ENCODE peak calls at places on chromosome 17, in five cellular contexts. C is ecto neural progenitor cell; U is activated effector memory CD4-positive, alpha-beta T cell treated with Interleukin-2 at 50 U/mL for 16 hours; D is SK-N-DZ; Z is SJCRH30. J is an unnamed sample.

GRCh38 chr17:63960006-63960405 is 12.7 kb downstream of the SCN4A start:
- DNase-seq in C (no peak), U (no peak), D (no peak), Z (no peak), J (no peak)

GRCh38 chr17:40909755-40910154 is 24.7 kb upstream of the KRT20 start:
- DNase-seq in C (no peak), U (no peak), D (no peak), Z (no peak), J (no peak)

GRCh38 chr17:65405563-65405962 is 155.9 kb downstream of the AXIN2 start:
- DNase-seq in C (no peak), U (no peak), D (no peak), Z (no peak), J (no peak)

GRCh38 chr17:82570282-82570681 is 50.8 kb downstream of the FOXK2 start:
- DNase-seq in C (peak), U (no peak), D (no peak), Z (no peak), J (no peak)

GRCh38 chr17:59490259-59490658 is 75.2 kb upstream of the DHX40 start:
- DNase-seq in C (no peak), U (no peak), D (no peak), Z (no peak), J (no peak)

GRCh38 chr17:19769946-19770652 is 22.0 kb upstream of the ALDH3A1 start:
- DNase-seq in C (no peak), U (no peak), D (no peak), Z (no peak), J (no peak)

GRCh38 chr17:80112471-80113032 is 11.2 kb downstream of the GAA start:
- DNase-seq in C (no peak), U (no peak), D (no peak), Z (no peak), J (no peak)

GRCh38 chr17:9367186-9367585 is 208.4 kb downstream of the STX8 start:
- DNase-seq in C (no peak), U (no peak), D (no peak), Z (peak), J (no peak)

GRCh38 chr17:27533874-27534815 is 77.9 kb downstream of the KSR1 start:
- DNase-seq in C (no peak), U (no peak), D (no peak), Z (no peak), J (no peak)

GRCh38 chr17:47789611-47790520 is 31.7 kb downstream of the OSBPL7 start:
- DNase-seq in C (peak), U (peak), D (peak), Z (no peak), J (peak)

GRCh38 chr17:40497704-40498103 is 3.7 kb downstream of the TNS4 start:
- DNase-seq in C (no peak), U (no peak), D (no peak), Z (no peak), J (no peak)

GRCh38 chr17:19464033-19465026 is 53.3 kb downstream of the RNF112 start:
- DNase-seq in C (no peak), U (no peak), D (no peak), Z (no peak), J (no peak)

GRCh38 chr17:28053725-28054124 is 11.2 kb downstream of the NLK start:
- DNase-seq in C (no peak), U (no peak), D (no peak), Z (no peak), J (no peak)

GRCh38 chr17:17028059-17028877 is 14.0 kb upstream of the MPRIP start:
- DNase-seq in C (peak), U (no peak), D (no peak), Z (peak), J (no peak)

GRCh38 chr17:28507567-28508195 is 1.5 kb downstream of the FOXN1 start:
- DNase-seq in C (no peak), U (no peak), D (no peak), Z (no peak), J (no peak)

GRCh38 chr17:42270175-42270545 is 6.0 kb downstream of the STAT5B start:
- DNase-seq in C (no peak), U (no peak), D (no peak), Z (no peak), J (no peak)

GRCh38 chr17:957856-958421 is 21.6 kb downstream of the NXN start:
- DNase-seq in C (no peak), U (no peak), D (no peak), Z (no peak), J (no peak)

GRCh38 chr17:78325076-78325712 is 34.7 kb downstream of the SOCS3 start:
- DNase-seq in C (no peak), U (no peak), D (no peak), Z (no peak), J (no peak)

GRCh38 chr17:17079761-17080160 is 37.5 kb downstream of the MPRIP start:
- DNase-seq in C (no peak), U (no peak), D (no peak), Z (no peak), J (no peak)

GRCh38 chr17:43030137-43030767 is 5.2 kb downstream of the RND2 start:
- DNase-seq in C (no peak), U (no peak), D (no peak), Z (no peak), J (no peak)

GRCh38 chr17:40779181-40779909 is 3.0 kb downstream of the KRT27 start:
- DNase-seq in C (no peak), U (no peak), D (no peak), Z (no peak), J (peak)

GRCh38 chr17:38869647-38870258 is at the start of gene LASP1:
- DNase-seq in C (peak), U (peak), D (peak), Z (peak), J (peak)

GRCh38 chr17:83179378-83179777 is 100.0 kb downstream of the METRNL start:
- DNase-seq in C (peak), U (no peak), D (no peak), Z (no peak), J (no peak)

GRCh38 chr17:47280072-47280811 is 26.6 kb downstream of the ITGB3 start:
- DNase-seq in C (no peak), U (no peak), D (no peak), Z (peak), J (no peak)

GRCh38 chr17:66087073-66087472 is 104.9 kb downstream of the CEP112 start:
- DNase-seq in C (no peak), U (no peak), D (no peak), Z (no peak), J (no peak)

GRCh38 chr17:81040791-81041337 is 5.9 kb downstream of the BAIAP2 start:
- DNase-seq in C (no peak), U (no peak), D (no peak), Z (peak), J (no peak)

GRCh38 chr17:37797206-37797605 is 52.3 kb upstream of the HNF1B start:
- DNase-seq in C (no peak), U (no peak), D (no peak), Z (no peak), J (no peak)

GRCh38 chr17:36921131-36921851 is 16.0 kb upstream of the LHX1 start:
- DNase-seq in C (peak), U (no peak), D (no peak), Z (no peak), J (peak)